ENCODE peak calls at places on chromosomes 6 and 20, in eight cellular contexts. E is suprapubic skin, N is transverse colon, K is HepG2, V is SK-N-SH, H is esophagus muscularis mucosa, Q is H1, M is GM12878. I is an unnamed sample.

GRCh38 chr6:134849920-134850447 is 99.9 kb downstream of the ALDH8A1 start:
- DNase-seq in E (no peak), N (no peak), K (peak; percentile 27), V (no peak), H (no peak), Q (no peak), M (no peak), I (no peak)

GRCh38 chr20:2658414-2659354 is 5.3 kb downstream of the IDH3B start:
- DNase-seq in E (no peak), N (no peak), K (peak; percentile 40), V (no peak), H (no peak), Q (no peak), M (no peak), I (no peak)

GRCh38 chr6:30411515-30412207 is 66.7 kb downstream of the RPP21 start:
- DNase-seq in E (no peak), N (peak; percentile 65), K (peak; percentile 52), V (no peak), H (no peak), Q (peak; percentile 51), M (no peak), I (peak; percentile 66)

GRCh38 chr6:42428326-42429041 is 23.2 kb downstream of the TRERF1 start:
- DNase-seq in E (no peak), N (no peak), K (no peak), V (peak; percentile 27), H (no peak), Q (no peak), M (no peak), I (no peak)

GRCh38 chr20:38751360-38751976 is 3.2 kb downstream of the ACTR5 start:
- DNase-seq in E (no peak), N (no peak), K (peak; percentile 52), V (peak; percentile 60), H (no peak), Q (no peak), M (no peak), I (no peak)

GRCh38 chr6:131958095-131958494 is 6.9 kb upstream of the CCN2 start:
- DNase-seq in E (no peak), N (no peak), K (no peak), V (no peak), H (no peak), Q (no peak), M (no peak), I (no peak)

GRCh38 chr6:88339816-88340215 is 173.7 kb upstream of the CNR1 start:
- DNase-seq in E (no peak), N (no peak), K (no peak), V (no peak), H (no peak), Q (no peak), M (no peak), I (no peak)

GRCh38 chr6:132526461-132526860 is 11.6 kb upstream of the TAAR9 start:
- DNase-seq in E (no peak), N (no peak), K (no peak), V (no peak), H (no peak), Q (no peak), M (no peak), I (no peak)

GRCh38 chr6:96675617-96676016 is 112.7 kb downstream of the FHL5 start:
- DNase-seq in E (no peak), N (no peak), K (no peak), V (no peak), H (no peak), Q (no peak), M (no peak), I (no peak)

GRCh38 chr6:67952121-67952520 is 683.0 kb upstream of the ADGRB3 start:
- DNase-seq in E (no peak), N (no peak), K (no peak), V (no peak), H (no peak), Q (no peak), M (no peak), I (no peak)

GRCh38 chr6:31831350-31832215 is 4.0 kb downstream of the HSPA1B start:
- DNase-seq in E (no peak), N (no peak), K (no peak), V (no peak), H (no peak), Q (no peak), M (no peak), I (no peak)

GRCh38 chr6:157893238-157893637 is 70.2 kb downstream of the SNX9 start:
- DNase-seq in E (no peak), N (no peak), K (no peak), V (no peak), H (no peak), Q (no peak), M (no peak), I (no peak)

GRCh38 chr6:692356-692851 is 535 bp downstream of the EXOC2 start:
- DNase-seq in E (no peak), N (peak; percentile 64), K (peak; percentile 45), V (peak; percentile 72), H (no peak), Q (no peak), M (peak; percentile 26), I (peak; percentile 46)

GRCh38 chr20:278607-279571 is 11.7 kb downstream of the C20orf96 start:
- DNase-seq in E (no peak), N (no peak), K (no peak), V (no peak), H (no peak), Q (no peak), M (no peak), I (no peak)

GRCh38 chr20:47677314-47678129 is 107.8 kb downstream of the SULF2 start:
- DNase-seq in E (no peak), N (peak; percentile 42), K (peak; percentile 69), V (peak; percentile 83), H (no peak), Q (peak; percentile 59), M (no peak), I (peak; percentile 64)
- TF ChIP-seq EP300 in E (no peak), N (no peak), K (no peak), V (no peak), H (no peak), Q (no peak), M (no peak), I (no peak)

DNA sequence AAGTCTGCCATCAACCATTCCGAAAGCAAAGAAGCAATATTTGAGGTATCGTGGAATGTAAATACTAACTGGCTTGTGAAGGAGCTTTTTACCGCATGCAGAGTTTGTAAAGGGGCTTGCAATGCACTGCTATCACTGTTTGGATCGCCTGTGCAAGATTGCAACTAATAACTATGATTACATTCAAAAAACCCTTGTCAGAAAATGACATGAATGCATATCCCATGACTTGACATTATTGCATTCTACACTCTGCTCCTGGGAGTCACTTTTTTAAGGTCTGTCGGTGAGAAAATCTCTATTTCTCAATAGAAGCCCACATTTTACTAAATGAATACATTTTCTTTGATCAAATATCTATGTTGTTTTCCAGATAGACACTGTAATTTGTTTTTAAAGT is 335.4 kb upstream of the SPTLC3 start:
- DNase-seq in E (no peak), N (no peak), K (no peak), V (no peak), H (no peak), Q (no peak), M (no peak), I (no peak)
- TF ChIP-seq POLR2AphosphoS5 in E (no peak), N (no peak), K (no peak), V (no peak), H (no peak), Q (no peak), M (no peak), I (no peak)

GRCh38 chr20:4674672-4675071 is 47.0 kb upstream of the PRND start:
- DNase-seq in E (no peak), N (no peak), K (no peak), V (no peak), H (no peak), Q (no peak), M (no peak), I (no peak)

GRCh38 chr20:4671015-4671414 is 50.7 kb upstream of the PRND start:
- DNase-seq in E (no peak), N (no peak), K (no peak), V (no peak), H (no peak), Q (no peak), M (no peak), I (no peak)

GRCh38 chr20:4672948-4673347 is 48.8 kb upstream of the PRND start:
- DNase-seq in E (no peak), N (no peak), K (no peak), V (no peak), H (no peak), Q (no peak), M (no peak), I (no peak)

GRCh38 chr20:4670439-4670838 is 51.3 kb upstream of the PRND start:
- DNase-seq in E (no peak), N (no peak), K (no peak), V (no peak), H (no peak), Q (no peak), M (no peak), I (no peak)

DNA sequence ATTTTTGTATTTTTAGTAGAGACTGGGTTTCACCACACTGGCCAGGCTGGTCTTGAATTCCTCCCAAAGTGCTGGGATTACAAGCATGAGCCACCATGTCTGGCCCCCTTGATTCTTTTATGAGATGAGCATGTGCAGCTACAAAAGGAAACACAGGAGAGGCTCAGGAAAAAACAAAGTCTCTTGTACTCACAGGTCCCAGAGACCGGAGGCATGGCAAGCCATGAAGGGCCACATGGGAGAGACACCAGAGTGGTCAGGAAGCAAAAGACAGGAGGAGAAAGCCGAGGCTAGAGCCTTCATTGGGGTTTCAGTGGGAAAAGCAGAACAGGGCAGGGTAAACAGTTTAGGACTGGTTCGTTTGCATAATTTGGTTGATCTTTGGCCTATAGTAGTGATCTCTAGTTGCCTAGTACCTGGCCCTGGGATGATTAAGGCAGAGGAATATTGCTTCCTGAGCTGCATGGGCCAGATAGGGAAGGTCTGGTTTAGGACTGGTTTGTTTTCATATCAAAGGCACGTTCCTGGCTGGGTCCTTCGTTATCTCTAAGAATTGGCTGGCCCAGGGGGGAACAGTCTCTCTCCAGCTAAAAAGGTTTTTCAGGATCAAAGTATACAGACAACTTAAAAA is 48.2 kb upstream of the PRND start:
- DNase-seq in E (no peak), N (no peak), K (no peak), V (no peak), H (no peak), Q (no peak), M (no peak), I (no peak)
- TF ChIP-seq EP300 in E (no peak), N (no peak), K (no peak), V (no peak), H (no peak), Q (no peak), M (no peak), I (no peak)

GRCh38 chr6:75946146-75946831 is 126.2 kb downstream of the IMPG1 start:
- DNase-seq in E (no peak), N (no peak), K (peak; percentile 26), V (no peak), H (no peak), Q (no peak), M (peak; percentile 19), I (no peak)

GRCh38 chr6:75943381-75943780 is 129.1 kb downstream of the IMPG1 start:
- DNase-seq in E (no peak), N (no peak), K (no peak), V (no peak), H (no peak), Q (no peak), M (no peak), I (no peak)

GRCh38 chr6:75940558-75940957 is 131.9 kb downstream of the IMPG1 start:
- DNase-seq in E (no peak), N (no peak), K (no peak), V (no peak), H (no peak), Q (no peak), M (no peak), I (no peak)

GRCh38 chr6:75936682-75937081 is 135.8 kb downstream of the IMPG1 start:
- DNase-seq in E (no peak), N (no peak), K (no peak), V (no peak), H (no peak), Q (no peak), M (no peak), I (no peak)

GRCh38 chr6:75941509-75941908 is 131.0 kb downstream of the IMPG1 start:
- DNase-seq in E (no peak), N (no peak), K (no peak), V (no peak), H (no peak), Q (no peak), M (no peak), I (no peak)
- TF ChIP-seq POLR2AphosphoS5 in E (no peak), N (no peak), K (no peak), V (no peak), H (no peak), Q (no peak), M (no peak), I (no peak)

I was measured in stomach.